ENCODE peak calls at places on chromosome 11, in seven cellular contexts. O, Z, X, V, T, N and S are unnamed samples. For H3K4me1, the result is how much of the 10 kb centered on the place peaks cover.

GRCh38 chr11:110430267-110431211 is 791 bp downstream of the FDX1 start:
- ATAC-seq in O (peak), Z (peak), X (peak), V (peak), T (peak), N (peak), S (peak)

GRCh38 chr11:17413414-17414316 is 25.2 kb upstream of the KCNJ11 start:
- ATAC-seq in O (no peak), Z (no peak), X (peak), V (peak), T (no peak), N (no peak), S (no peak)

GRCh38 chr11:46119053-46119351 is 2.3 kb downstream of the PHF21A start:
- ATAC-seq in O (no peak), Z (no peak), X (peak), V (no peak), T (no peak), N (no peak), S (no peak)

GRCh38 chr11:114215871-114216803 is 80.1 kb upstream of the NNMT start:
- ATAC-seq in O (no peak), Z (peak), X (peak), V (peak), T (peak), N (peak), S (no peak)

GRCh38 chr11:71410363-71410966 is 37.7 kb downstream of the DHCR7 start:
- ATAC-seq in O (no peak), Z (no peak), X (no peak), V (no peak), T (no peak), N (no peak), S (no peak)

GRCh38 chr11:129249351-129249750 is 57.2 kb upstream of the ARHGAP32 start:
- ATAC-seq in O (peak), Z (no peak), X (no peak), V (peak), T (no peak), N (no peak), S (no peak)

GRCh38 chr11:6618117-6619020 is 853 bp downstream of the TPP1 start:
- ATAC-seq in O (peak), Z (peak), X (peak), V (peak), T (peak), N (peak), S (peak)

GRCh38 chr11:69144719-69145365 is 10.9 kb upstream of the SMIM38 start:
- ATAC-seq in O (no peak), Z (no peak), X (no peak), V (no peak), T (no peak), N (no peak), S (no peak)

GRCh38 chr11:64295760-64296159 is 4.4 kb upstream of the CATSPERZ start:
- ATAC-seq in O (no peak), Z (no peak), X (no peak), V (no peak), T (no peak), N (no peak), S (no peak)

GRCh38 chr11:66119348-66120133 is 49.5 kb downstream of the PACS1 start:
- ATAC-seq in O (peak), Z (peak), X (peak), V (peak), T (no peak), N (peak), S (no peak)
- H3K4me1 ChIP-seq in O (under half), Z (half or more), X (under half), V (under half), T (half or more), N (under half), S (under half)

DNA sequence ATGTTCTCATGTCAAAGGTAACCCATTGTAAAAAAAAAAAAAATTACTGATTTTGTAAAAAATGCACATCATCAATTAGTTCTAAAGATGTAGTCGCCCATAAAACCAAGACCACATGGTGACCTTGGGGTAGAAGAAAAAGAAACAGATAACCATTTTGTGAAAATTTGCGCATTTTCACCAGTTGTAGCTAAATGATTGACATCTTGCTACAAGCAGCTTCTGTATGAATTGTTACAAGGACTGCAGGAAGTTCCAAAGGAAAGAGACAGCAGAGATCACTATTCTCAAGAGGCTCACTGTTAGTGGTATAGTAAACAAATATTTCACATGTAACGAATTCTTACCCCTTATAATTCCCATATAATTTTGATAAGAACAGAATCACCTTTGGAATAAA is 48.7 kb downstream of the MAML2 start:
- ATAC-seq in O (no peak), Z (no peak), X (peak), V (no peak), T (no peak), N (no peak), S (no peak)
- H3K27ac ChIP-seq in O (no peak), Z (no peak), X (no peak), V (no peak), T (no peak), N (no peak), S (no peak)

GRCh38 chr11:117860139-117860538 is 16.3 kb downstream of the FXYD6 start:
- ATAC-seq in O (no peak), Z (no peak), X (no peak), V (no peak), T (no peak), N (no peak), S (no peak)
- H3K4me1 ChIP-seq in O (under half), Z (half or more), X (under half), V (under half), T (under half), N (under half), S (under half)

DNA sequence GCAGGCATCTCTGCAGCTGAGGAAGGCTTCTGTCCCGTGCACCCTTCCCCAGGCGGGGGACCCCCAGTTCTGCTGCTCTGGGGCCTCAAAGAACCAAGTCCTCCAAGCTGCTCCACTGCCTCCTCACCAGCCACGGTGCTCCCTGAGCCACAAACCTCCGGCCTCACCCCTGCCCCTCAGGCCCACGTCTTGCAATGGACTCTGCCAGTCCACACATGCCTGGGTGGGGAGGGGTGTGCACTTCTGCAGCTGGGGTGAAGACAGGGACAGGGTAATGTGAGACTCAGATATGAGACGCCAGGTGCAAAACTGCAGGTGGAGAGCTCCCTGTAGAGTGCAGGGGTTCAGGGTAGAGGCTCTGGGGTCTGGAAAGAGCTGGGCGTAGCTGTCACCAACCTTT is 3.2 kb upstream of the PTDSS2 start:
- ATAC-seq in O (no peak), Z (no peak), X (no peak), V (no peak), T (no peak), N (no peak), S (no peak)
- H3K27ac ChIP-seq in O (peak), Z (no peak), X (no peak), V (no peak), T (no peak), N (no peak), S (no peak)

DNA sequence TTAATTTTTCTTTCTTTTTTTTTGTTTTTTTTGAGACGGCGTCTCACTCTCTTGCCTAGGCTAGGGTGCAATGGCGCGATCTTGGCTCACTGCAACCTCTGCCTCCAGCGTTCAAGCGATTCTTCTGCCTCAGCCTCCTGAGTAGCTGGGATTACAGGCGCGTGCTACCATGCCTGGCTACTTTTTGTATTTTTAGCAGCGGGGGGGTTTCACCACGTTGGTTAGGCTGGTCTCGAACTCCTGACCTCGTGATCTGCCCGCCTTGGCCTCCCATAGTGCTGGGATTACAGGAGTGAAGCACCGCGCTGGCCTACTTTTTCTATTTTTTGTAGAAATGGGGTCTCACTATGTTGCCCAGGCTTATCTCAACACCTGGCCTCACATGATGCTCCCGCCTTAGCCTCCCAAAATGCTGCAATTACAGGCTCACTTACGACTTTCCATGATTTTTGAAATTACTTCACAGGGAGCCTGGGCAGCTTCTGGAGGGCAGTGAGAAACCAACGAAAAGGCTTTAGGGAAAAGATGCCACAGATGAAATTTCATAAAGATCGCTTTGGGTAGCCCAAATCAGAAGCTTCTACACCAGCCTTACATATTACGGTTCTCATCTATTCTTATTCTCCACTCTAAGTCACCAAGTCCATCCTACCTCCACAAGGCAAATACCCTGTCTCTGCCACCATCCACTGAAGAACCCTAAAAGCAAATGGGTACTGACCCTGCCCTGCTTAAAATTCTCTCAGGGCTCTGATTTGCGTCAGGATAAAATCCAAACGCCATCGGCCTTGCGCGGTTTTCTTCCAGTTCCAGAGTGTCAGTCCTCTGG is 866 bp upstream of the RRM1 start:
- ATAC-seq in O (no peak), Z (no peak), X (no peak), V (no peak), T (no peak), N (peak), S (no peak)
- H3K4me1 ChIP-seq in O (under half), Z (under half), X (under half), V (under half), T (half or more), N (under half), S (under half)

DNA sequence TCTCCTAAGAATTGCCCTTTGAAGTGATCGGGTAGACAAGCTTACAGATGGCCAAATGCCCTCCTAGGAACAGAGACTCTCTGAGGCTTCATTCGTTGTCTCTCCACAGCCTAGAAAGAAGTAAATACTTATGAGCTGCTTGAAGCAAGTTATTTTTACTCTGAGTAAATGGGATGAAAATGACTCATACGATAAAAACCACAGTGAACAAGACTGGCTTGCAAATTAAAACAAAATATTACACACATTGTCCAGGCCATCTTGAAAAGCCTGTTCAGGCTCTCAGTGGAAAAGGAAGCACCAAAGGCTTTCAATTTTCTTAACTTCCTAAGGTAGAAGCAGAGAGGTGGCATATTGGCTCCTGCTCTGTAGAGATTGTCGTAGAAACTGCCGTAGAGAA is 294.2 kb downstream of the NELL1 start:
- ATAC-seq in O (no peak), Z (no peak), X (no peak), V (no peak), T (no peak), N (no peak), S (no peak)
- H3K27ac ChIP-seq in O (no peak), Z (no peak), X (no peak), V (no peak), T (no peak), N (no peak), S (no peak)

GRCh38 chr11:9851366-9851765 is 187.5 kb downstream of the SWAP70 start:
- ATAC-seq in O (no peak), Z (no peak), X (no peak), V (no peak), T (no peak), N (no peak), S (no peak)

GRCh38 chr11:9850224-9850895 is 186.5 kb downstream of the SWAP70 start:
- ATAC-seq in O (no peak), Z (no peak), X (no peak), V (no peak), T (no peak), N (no peak), S (no peak)

GRCh38 chr11:9852465-9852864 is 188.6 kb downstream of the SWAP70 start:
- ATAC-seq in O (no peak), Z (no peak), X (no peak), V (no peak), T (no peak), N (no peak), S (no peak)

GRCh38 chr11:9847636-9848035 is 183.8 kb downstream of the SWAP70 start:
- ATAC-seq in O (no peak), Z (no peak), X (no peak), V (no peak), T (no peak), N (no peak), S (no peak)

GRCh38 chr11:9849384-9849783 is 185.5 kb downstream of the SWAP70 start:
- ATAC-seq in O (no peak), Z (no peak), X (no peak), V (no peak), T (no peak), N (no peak), S (no peak)
- H3K4me1 ChIP-seq in O (under half), Z (under half), X (under half), V (under half), T (under half), N (under half), S (under half)

GRCh38 chr11:35223429-35223828 is 84.5 kb downstream of the CD44 start:
- ATAC-seq in O (no peak), Z (no peak), X (no peak), V (peak), T (no peak), N (no peak), S (peak)
- H3K27ac ChIP-seq in O (no peak), Z (no peak), X (no peak), V (no peak), T (no peak), N (no peak), S (peak)

GRCh38 chr11:77073328-77074001 is 6.7 kb downstream of the CAPN5 start:
- ATAC-seq in O (peak), Z (peak), X (peak), V (peak), T (peak), N (peak), S (peak)
- H3K4me1 ChIP-seq in O (under half), Z (under half), X (under half), V (under half), T (under half), N (under half), S (under half)

DNA sequence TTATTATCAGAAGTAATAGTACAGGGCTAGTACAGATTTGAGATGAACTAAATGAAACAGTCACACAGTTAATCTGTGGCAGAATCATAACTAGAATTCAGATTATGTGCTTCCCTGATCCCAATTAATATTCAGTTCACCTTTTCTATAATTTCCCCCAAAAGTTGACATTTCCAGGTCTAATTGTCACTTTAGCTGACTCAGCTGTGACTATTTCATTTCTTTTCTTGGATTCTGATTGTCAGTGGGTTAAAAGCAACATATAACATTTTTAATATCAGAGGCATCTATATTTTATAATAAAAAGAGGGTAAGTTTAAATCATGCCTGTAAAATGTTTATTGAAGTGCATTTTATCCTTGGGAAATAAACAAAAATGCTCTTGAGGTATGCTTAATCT is 28.8 kb upstream of the SOX6 start:
- ATAC-seq in O (no peak), Z (no peak), X (no peak), V (no peak), T (no peak), N (no peak), S (no peak)
- H3K27ac ChIP-seq in O (no peak), Z (no peak), X (no peak), V (no peak), T (no peak), N (no peak), S (no peak)